ENCODE peak calls at places on chromosomes 4 and X, in five cellular contexts. One of them, this sample, is unnamed.

GRCh38 chrX:65035451-65035779 is 59.2 kb upstream of the ZC4H2 start:
- DNase-seq in activated effector memory CD4-positive, alpha-beta T cell treated with Interleukin-2 at 50 U/mL for 16 hours: no peak
- DNase-seq in hepatocyte: peak; percentile 50
- DNase-seq in M059J: no peak
- DNase-seq in tibial artery: peak; percentile 20
- DNase-seq in this sample: peak; percentile 25

GRCh38 chr4:108359130-108359709 is 190.5 kb upstream of the LEF1 start:
- DNase-seq in tibial artery: no peak
- DNase-seq in M059J: no peak
- DNase-seq in hepatocyte: no peak
- DNase-seq in activated effector memory CD4-positive, alpha-beta T cell treated with Interleukin-2 at 50 U/mL for 16 hours: peak; percentile 11
- DNase-seq in this sample: no peak

GRCh38 chr4:1614049-1614448 is 70.1 kb downstream of the FAM53A start:
- DNase-seq in activated effector memory CD4-positive, alpha-beta T cell treated with Interleukin-2 at 50 U/mL for 16 hours: no peak
- DNase-seq in hepatocyte: no peak
- DNase-seq in M059J: no peak
- DNase-seq in tibial artery: no peak
- DNase-seq in this sample: no peak

GRCh38 chrX:154040307-154040756 is 20.6 kb upstream of the IRAK1 start:
- DNase-seq in activated effector memory CD4-positive, alpha-beta T cell treated with Interleukin-2 at 50 U/mL for 16 hours: no peak
- DNase-seq in M059J: no peak
- DNase-seq in hepatocyte: peak; percentile 66
- DNase-seq in tibial artery: peak; percentile 27
- DNase-seq in this sample: no peak

GRCh38 chr4:169557061-169557636 is 55.2 kb downstream of the NEK1 start:
- DNase-seq in tibial artery: no peak
- DNase-seq in activated effector memory CD4-positive, alpha-beta T cell treated with Interleukin-2 at 50 U/mL for 16 hours: no peak
- DNase-seq in M059J: peak; percentile 86
- DNase-seq in hepatocyte: no peak
- DNase-seq in this sample: no peak

GRCh38 chr4:54089875-54090274 is 10.1 kb upstream of the GSX2 start:
- DNase-seq in activated effector memory CD4-positive, alpha-beta T cell treated with Interleukin-2 at 50 U/mL for 16 hours: no peak
- DNase-seq in hepatocyte: no peak
- DNase-seq in M059J: no peak
- DNase-seq in tibial artery: no peak
- DNase-seq in this sample: no peak

GRCh38 chrX:44143061-44143602 is 169.9 kb upstream of the NDP start:
- DNase-seq in activated effector memory CD4-positive, alpha-beta T cell treated with Interleukin-2 at 50 U/mL for 16 hours: no peak
- DNase-seq in M059J: peak; percentile 62
- DNase-seq in hepatocyte: no peak
- DNase-seq in tibial artery: no peak
- DNase-seq in this sample: no peak

GRCh38 chr4:147651563-147651962 is 32.4 kb downstream of the PRMT9 start:
- DNase-seq in hepatocyte: no peak
- DNase-seq in tibial artery: no peak
- DNase-seq in activated effector memory CD4-positive, alpha-beta T cell treated with Interleukin-2 at 50 U/mL for 16 hours: no peak
- DNase-seq in M059J: no peak
- DNase-seq in this sample: no peak